ENCODE peak calls at places on chromosomes 1 and 21, in six cellular contexts. C, H, R, O, F and D are unnamed samples.

GRCh38 chr1:145777357-145778145 is 46.3 kb downstream of the RNF115 start:
- DNase-seq in C (no peak), H (no peak), R (no peak), O (no peak), F (peak), D (no peak)

GRCh38 chr1:6066680-6067079 is 21.0 kb downstream of the KCNAB2 start:
- DNase-seq in C (no peak), H (no peak), R (no peak), O (no peak), F (no peak), D (no peak)

GRCh38 chr1:214551436-214552173 is at the start of gene PTPN14:
- DNase-seq in C (peak), H (peak), R (no peak), O (no peak), F (peak), D (no peak)

GRCh38 chr1:233614743-233615521 is 1.0 kb downstream of the KCNK1 start:
- DNase-seq in C (no peak), H (no peak), R (no peak), O (no peak), F (no peak), D (no peak)

GRCh38 chr1:202165267-202165941 is 5.0 kb upstream of the PTPN7 start:
- DNase-seq in C (no peak), H (no peak), R (no peak), O (peak), F (no peak), D (no peak)

GRCh38 chr1:224287714-224288113 is 42.3 kb downstream of the NVL start:
- DNase-seq in C (no peak), H (peak), R (no peak), O (no peak), F (no peak), D (no peak)

GRCh38 chr1:8376358-8376840 is 58.5 kb downstream of the SLC45A1 start:
- DNase-seq in C (no peak), H (no peak), R (no peak), O (no peak), F (no peak), D (no peak)

GRCh38 chr1:94549706-94550105 is 8.1 kb upstream of the F3 start:
- DNase-seq in C (no peak), H (no peak), R (no peak), O (no peak), F (no peak), D (no peak)

GRCh38 chr1:113745425-113745824 is 13.9 kb downstream of the PHTF1 start:
- DNase-seq in C (no peak), H (no peak), R (no peak), O (no peak), F (no peak), D (no peak)

GRCh38 chr1:75796376-75797272 is at the start of gene MSH4:
- DNase-seq in C (no peak), H (no peak), R (no peak), O (no peak), F (no peak), D (no peak)

GRCh38 chr1:8986814-8987190 is 39.4 kb downstream of the SLC2A7 start:
- DNase-seq in C (no peak), H (no peak), R (no peak), O (no peak), F (no peak), D (no peak)

GRCh38 chr1:234674218-234674815 is 64.3 kb upstream of the IRF2BP2 start:
- DNase-seq in C (no peak), H (no peak), R (no peak), O (no peak), F (no peak), D (no peak)

GRCh38 chr1:211825990-211826389 is 4.6 kb downstream of the LPGAT1 start:
- DNase-seq in C (no peak), H (no peak), R (no peak), O (no peak), F (peak), D (no peak)

GRCh38 chr1:219264557-219264956 is 90.9 kb downstream of the LYPLAL1 start:
- DNase-seq in C (no peak), H (peak), R (no peak), O (no peak), F (no peak), D (no peak)

GRCh38 chr1:210342986-210343780 is 14.5 kb downstream of the HHAT start:
- DNase-seq in C (peak), H (no peak), R (no peak), O (no peak), F (no peak), D (no peak)

GRCh38 chr1:172018727-172019311 is 177.5 kb downstream of the DNM3 start:
- DNase-seq in C (no peak), H (no peak), R (no peak), O (no peak), F (no peak), D (no peak)

GRCh38 chr1:905071-905749 is 18.5 kb upstream of the SAMD11 start:
- DNase-seq in C (peak), H (no peak), R (peak), O (no peak), F (no peak), D (peak)

GRCh38 chr1:111707906-111708305 is 31.3 kb downstream of the INKA2 start:
- DNase-seq in C (no peak), H (no peak), R (no peak), O (no peak), F (no peak), D (no peak)

GRCh38 chr1:93651695-93652094 is 29.9 kb downstream of the BCAR3 start:
- DNase-seq in C (no peak), H (no peak), R (no peak), O (no peak), F (no peak), D (no peak)

GRCh38 chr1:172069535-172069934 is 228.2 kb downstream of the DNM3 start:
- DNase-seq in C (no peak), H (no peak), R (no peak), O (no peak), F (peak), D (no peak)

GRCh38 chr1:236524142-236524891 is 535 bp downstream of the LGALS8 start:
- DNase-seq in C (peak), H (peak), R (peak), O (peak), F (peak), D (peak)

GRCh38 chr1:39917825-39918224 is 16.1 kb upstream of the MYCL start:
- DNase-seq in C (no peak), H (no peak), R (no peak), O (no peak), F (no peak), D (no peak)

GRCh38 chr1:5481889-5482288 is 510.3 kb downstream of the NPHP4 start:
- DNase-seq in C (no peak), H (peak), R (peak), O (peak), F (no peak), D (peak)

GRCh38 chr21:27572681-27573080 is 605.8 kb upstream of the ADAMTS5 start:
- DNase-seq in C (no peak), H (no peak), R (no peak), O (no peak), F (peak), D (no peak)

GRCh38 chr21:46050651-46051378 is 47.1 kb upstream of the COL6A2 start:
- DNase-seq in C (no peak), H (no peak), R (no peak), O (no peak), F (no peak), D (no peak)

GRCh38 chr1:223512016-223512415 is 118.8 kb downstream of the CCDC185 start:
- DNase-seq in C (no peak), H (no peak), R (no peak), O (no peak), F (no peak), D (no peak)

GRCh38 chr1:234230414-234230862 is 142.8 kb upstream of the COA6 start:
- DNase-seq in C (no peak), H (no peak), R (no peak), O (no peak), F (no peak), D (peak)

GRCh38 chr1:196372896-196373536 is 235.2 kb downstream of the KCNT2 start:
- DNase-seq in C (peak), H (peak), R (no peak), O (no peak), F (no peak), D (no peak)

GRCh38 chr1:221418346-221418745 is 323.5 kb downstream of the DUSP10 start:
- DNase-seq in C (no peak), H (no peak), R (no peak), O (no peak), F (no peak), D (no peak)

GRCh38 chr1:205600085-205600484 is 31.7 kb downstream of the ELK4 start:
- DNase-seq in C (no peak), H (no peak), R (no peak), O (no peak), F (no peak), D (no peak)

GRCh38 chr1:202599669-202600431 is 110.4 kb downstream of the SYT2 start:
- DNase-seq in C (peak), H (peak), R (no peak), O (no peak), F (no peak), D (no peak)

GRCh38 chr1:38564946-38565570 is 294.5 kb downstream of the RRAGC start:
- DNase-seq in C (no peak), H (no peak), R (no peak), O (no peak), F (no peak), D (no peak)

GRCh38 chr1:15328785-15329480 is 80.8 kb upstream of the EFHD2 start:
- DNase-seq in C (no peak), H (no peak), R (no peak), O (no peak), F (no peak), D (no peak)

GRCh38 chr1:69290266-69290665 is 277.5 kb upstream of the LRRC7 start:
- DNase-seq in C (no peak), H (no peak), R (no peak), O (no peak), F (no peak), D (no peak)

GRCh38 chr1:51729824-51730284 is 113.0 kb downstream of the OSBPL9 start:
- DNase-seq in C (no peak), H (no peak), R (no peak), O (no peak), F (no peak), D (no peak)